ENCODE peak calls at places on chromosomes 4 and X, in six cellular contexts. I, D, A, N, U and E are unnamed samples.

GRCh38 chr4:73381214-73381613 is 22.9 kb upstream of the ALB start:
- DNase-seq in I (no peak), D (no peak), A (no peak), N (no peak), U (no peak), E (no peak)

GRCh38 chrX:104166735-104167436 is 633 bp downstream of the FAM199X start:
- DNase-seq in I (peak; percentile 35), D (no peak), A (no peak), N (no peak), U (no peak), E (no peak)

GRCh38 chr4:55754754-55755350 is 64.7 kb upstream of the EXOC1L start:
- DNase-seq in I (no peak), D (no peak), A (no peak), N (no peak), U (no peak), E (no peak)

GRCh38 chr4:81351653-81352455 is 119.9 kb downstream of the RASGEF1B start:
- DNase-seq in I (peak; percentile 81), D (peak; percentile 68), A (peak; percentile 48), N (peak; percentile 79), U (no peak), E (peak; percentile 23)

GRCh38 chr4:153362184-153362583 is 17.7 kb downstream of the MND1 start:
- DNase-seq in I (no peak), D (no peak), A (no peak), N (no peak), U (no peak), E (no peak)

GRCh38 chrX:155027509-155028066 is 944 bp downstream of the FUNDC2 start:
- DNase-seq in I (peak; percentile 29), D (no peak), A (peak; percentile 22), N (no peak), U (peak; percentile 52), E (peak; percentile 14)

GRCh38 chrX:22033818-22034217 is 1.7 kb downstream of the PHEX start:
- DNase-seq in I (no peak), D (no peak), A (no peak), N (no peak), U (no peak), E (no peak)

GRCh38 chr4:6343950-6344408 is 74.3 kb downstream of the WFS1 start:
- DNase-seq in I (no peak), D (no peak), A (no peak), N (no peak), U (no peak), E (no peak)

GRCh38 chrX:111123125-111123524 is 27.1 kb downstream of the PAK3 start:
- DNase-seq in I (no peak), D (no peak), A (peak; percentile 2), N (no peak), U (no peak), E (no peak)

GRCh38 chr4:157444014-157444413 is 223.5 kb downstream of the GRIA2 start:
- DNase-seq in I (no peak), D (peak; percentile 23), A (no peak), N (no peak), U (no peak), E (no peak)

GRCh38 chrX:10722804-10723364 is 102.5 kb upstream of the MID1 start:
- DNase-seq in I (peak; percentile 67), D (no peak), A (peak; percentile 2), N (peak; percentile 39), U (no peak), E (no peak)

GRCh38 chr4:161803171-161803570 is 360.6 kb downstream of the FSTL5 start:
- DNase-seq in I (no peak), D (no peak), A (no peak), N (no peak), U (no peak), E (no peak)

GRCh38 chr4:154491341-154491679 is 289 bp downstream of the DCHS2 start:
- DNase-seq in I (no peak), D (no peak), A (no peak), N (no peak), U (no peak), E (no peak)

DNA sequence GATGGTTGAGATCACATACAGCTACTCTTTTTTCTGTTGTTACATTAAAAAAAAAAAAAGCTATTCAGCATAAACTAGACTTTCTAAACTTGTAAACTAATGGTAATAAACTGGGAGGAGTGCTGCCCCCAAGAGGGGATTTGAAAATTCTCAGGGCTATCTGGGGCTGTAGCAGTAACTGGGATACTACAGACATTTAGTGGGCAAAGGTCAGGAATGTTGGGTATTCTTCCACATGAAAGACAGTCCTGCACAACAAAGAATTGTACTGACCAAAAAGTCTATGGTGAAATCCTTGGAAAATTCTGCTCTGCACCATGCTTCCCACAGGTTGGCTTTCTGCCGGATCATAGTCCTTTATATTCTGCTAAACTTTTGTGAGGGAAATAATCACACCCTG is 232.6 kb upstream of the BOD1L1 start:
- DNase-seq in I (no peak), D (no peak), A (no peak), N (peak; percentile 6), U (no peak), E (no peak)
- H3K9me3 ChIP-seq in I (no peaks in the 10 kb centered on the region), D (no peaks in the 10 kb centered on the region), A (no peaks in the 10 kb centered on the region), N (no peaks in the 10 kb centered on the region), U (no peaks in the 10 kb centered on the region), E (no peaks in the 10 kb centered on the region)

GRCh38 chr4:15400276-15400675 is 27.6 kb upstream of the C1QTNF7 start:
- DNase-seq in I (no peak), D (no peak), A (no peak), N (no peak), U (no peak), E (no peak)

GRCh38 chr4:15402974-15403373 is 24.9 kb upstream of the C1QTNF7 start:
- DNase-seq in I (no peak), D (no peak), A (no peak), N (no peak), U (no peak), E (no peak)

GRCh38 chr4:15402146-15402545 is 25.7 kb upstream of the C1QTNF7 start:
- DNase-seq in I (no peak), D (no peak), A (no peak), N (no peak), U (no peak), E (no peak)

GRCh38 chr4:15398732-15399131 is 29.1 kb upstream of the C1QTNF7 start:
- DNase-seq in I (no peak), D (no peak), A (no peak), N (no peak), U (no peak), E (no peak)

GRCh38 chr4:15400911-15401671 is 26.7 kb upstream of the C1QTNF7 start:
- DNase-seq in I (peak; percentile 24), D (peak; percentile 62), A (peak; percentile 11), N (no peak), U (no peak), E (peak; percentile 21)
- H3K4me1 ChIP-seq in I (no peaks in the 10 kb centered on the region), D (no peaks in the 10 kb centered on the region), A (peaks cover 16% of the 10 kb centered on the region), N (no peaks in the 10 kb centered on the region), U (peaks cover 22% of the 10 kb centered on the region), E (peaks cover 46% of the 10 kb centered on the region)

GRCh38 chrX:123728001-123728400 is 4.9 kb downstream of the THOC2 start:
- DNase-seq in I (no peak), D (no peak), A (no peak), N (no peak), U (no peak), E (no peak)
- H3K4me3 ChIP-seq in I (no peak overlapping the region), D (no peak overlapping the region), A (peak overlapping the region; percentile 41), N (no peak overlapping the region), U (no peak overlapping the region), E (no peak overlapping the region)

GRCh38 chrX:18640686-18641085 is 31.2 kb downstream of the RS1 start:
- DNase-seq in I (no peak), D (no peak), A (no peak), N (peak; percentile 11), U (no peak), E (no peak)
- H3K9me3 ChIP-seq in I (no peaks in the 10 kb centered on the region), D (no peaks in the 10 kb centered on the region), A (no peaks in the 10 kb centered on the region), N (no peaks in the 10 kb centered on the region), U (no peaks in the 10 kb centered on the region), E (no peaks in the 10 kb centered on the region)

GRCh38 chrX:107684956-107685385 is 56.7 kb downstream of the PRPS1 start:
- DNase-seq in I (peak; percentile 78), D (peak; percentile 85), A (no peak), N (no peak), U (no peak), E (no peak)
- H3K4me1 ChIP-seq in I (no peaks in the 10 kb centered on the region), D (peaks cover 16% of the 10 kb centered on the region), A (peaks cover under 1% of the 10 kb centered on the region), N (no peaks in the 10 kb centered on the region), U (peaks cover 39% of the 10 kb centered on the region), E (peaks cover 15% of the 10 kb centered on the region)

GRCh38 chr4:27974339-27974738 is 1113.7 kb downstream of the STIM2 start:
- DNase-seq in I (no peak), D (no peak), A (no peak), N (no peak), U (no peak), E (no peak)
- H3K4me3 ChIP-seq in I (no peak overlapping the region), D (no peak overlapping the region), A (no peak overlapping the region), N (no peak overlapping the region), U (no peak overlapping the region), E (no peak overlapping the region)

GRCh38 chrX:89034679-89035078 is 287.7 kb downstream of the CPXCR1 start:
- DNase-seq in I (no peak), D (no peak), A (no peak), N (no peak), U (no peak), E (no peak)
- H3K9me3 ChIP-seq in I (no peaks in the 10 kb centered on the region), D (no peaks in the 10 kb centered on the region), A (no peaks in the 10 kb centered on the region), N (no peaks in the 10 kb centered on the region), U (no peaks in the 10 kb centered on the region), E (no peaks in the 10 kb centered on the region)

DNA sequence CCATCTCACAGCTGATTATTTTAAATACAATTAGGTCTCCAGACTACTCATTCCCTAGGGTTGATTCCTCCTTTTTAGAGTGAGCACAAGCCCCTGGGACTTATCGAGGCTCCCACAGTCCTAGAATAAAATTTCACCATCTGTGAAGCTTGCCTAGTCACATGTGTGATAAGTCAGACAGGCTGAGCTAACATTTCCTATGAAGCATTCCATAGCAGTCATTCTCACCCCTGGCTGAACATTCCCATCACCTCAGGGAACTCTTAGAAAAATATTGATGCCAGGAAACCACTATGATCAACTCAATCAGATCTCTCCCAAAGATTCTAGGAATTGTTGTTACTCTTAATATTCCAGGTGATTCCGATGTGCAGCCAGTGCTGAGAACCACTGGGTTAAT is 37.7 kb downstream of the ARHGEF9 start:
- DNase-seq in I (no peak), D (no peak), A (no peak), N (no peak), U (no peak), E (no peak)
- H3K4me1 ChIP-seq in I (no peaks in the 10 kb centered on the region), D (no peaks in the 10 kb centered on the region), A (peaks cover 11% of the 10 kb centered on the region), N (peaks cover 15% of the 10 kb centered on the region), U (peaks cover 19% of the 10 kb centered on the region), E (peaks cover 12% of the 10 kb centered on the region)

GRCh38 chr4:982814-983213 is 4.0 kb upstream of the IDUA start:
- DNase-seq in I (no peak), D (no peak), A (no peak), N (no peak), U (no peak), E (no peak)

GRCh38 chr4:984336-985054 is 2.3 kb upstream of the IDUA start:
- DNase-seq in I (no peak), D (no peak), A (no peak), N (no peak), U (no peak), E (no peak)

GRCh38 chr4:986428-986948 is 356 bp upstream of the IDUA start:
- DNase-seq in I (no peak), D (no peak), A (no peak), N (peak; percentile 49), U (no peak), E (no peak)

GRCh38 chr4:986949-987688 is at the start of gene IDUA:
- DNase-seq in I (peak; percentile 92), D (peak; percentile 86), A (peak; percentile 84), N (peak; percentile 54), U (peak; percentile 84), E (peak; percentile 83)

GRCh38 chr4:985123-985830 is 1.6 kb upstream of the IDUA start:
- DNase-seq in I (peak; percentile 89), D (peak; percentile 77), A (peak; percentile 55), N (no peak), U (peak; percentile 66), E (peak; percentile 53)
- H3K4me3 ChIP-seq in I (peak overlapping the region; percentile 10), D (peak overlapping the region; percentile 44), A (peak overlapping the region; percentile 56), N (no peak overlapping the region), U (peak overlapping the region; percentile 8), E (peak overlapping the region; percentile 35)